ENCODE peak calls at places on chromosomes 1 and 21, in four cellular contexts. A is K562, W is GM12878, Z is GM12891. H is an unnamed sample.
A peak's percentile ranks its signal among the peaks of the same experiment; 100 is the strongest.

GRCh38 chr1:6028042-6028895 is 17.4 kb upstream of the KCNAB2 start:
- DNase-seq in A (no peak), W (no peak), Z (no peak), H (peak; percentile 94)

GRCh38 chr1:175725684-175726083 is 17.7 kb downstream of the TNR start:
- DNase-seq in A (peak; percentile 66), W (no peak), Z (no peak), H (no peak)

GRCh38 chr1:61050541-61051454 is 31.6 kb upstream of the NFIA start:
- DNase-seq in A (peak; percentile 69), W (no peak), Z (no peak), H (no peak)

GRCh38 chr1:29875557-29876028 is 639.3 kb downstream of the PTPRU start:
- DNase-seq in A (no peak), W (no peak), Z (no peak), H (no peak)

GRCh38 chr1:208880433-208881100 is 636.4 kb upstream of the PLXNA2 start:
- DNase-seq in A (no peak), W (no peak), Z (no peak), H (no peak)

GRCh38 chr1:17239420-17239819 is 9.5 kb upstream of the PADI3 start:
- DNase-seq in A (peak; percentile 75), W (peak; percentile 32), Z (peak; percentile 58), H (peak; percentile 81)

GRCh38 chr1:231139659-231140650 is 21.9 kb upstream of the TRIM67 start:
- DNase-seq in A (no peak), W (no peak), Z (no peak), H (no peak)

GRCh38 chr1:65773391-65773790 is 19.3 kb upstream of the PDE4B start:
- DNase-seq in A (no peak), W (no peak), Z (no peak), H (no peak)

GRCh38 chr1:164783778-164784555 is 225.0 kb downstream of the PBX1 start:
- DNase-seq in A (no peak), W (no peak), Z (no peak), H (no peak)

GRCh38 chr1:55930931-55931271 is 648.5 kb downstream of the PLPP3 start:
- DNase-seq in A (no peak), W (no peak), Z (no peak), H (no peak)

GRCh38 chr1:218345673-218346390 is 696 bp downstream of the TGFB2 start:
- DNase-seq in A (peak; percentile 63), W (no peak), Z (peak; percentile 42), H (peak; percentile 21)

GRCh38 chr1:94544706-94545490 is 3.3 kb upstream of the F3 start:
- DNase-seq in A (peak; percentile 14), W (no peak), Z (no peak), H (no peak)

GRCh38 chr1:165662186-165662585 is 31.2 kb downstream of the MGST3 start:
- DNase-seq in A (no peak), W (no peak), Z (no peak), H (no peak)

GRCh38 chr1:172948457-172948856 is 102.3 kb downstream of the TNFSF18 start:
- DNase-seq in A (no peak), W (no peak), Z (no peak), H (no peak)

GRCh38 chr1:6794164-6794563 is 8.9 kb downstream of the CAMTA1 start:
- DNase-seq in A (peak; percentile 36), W (no peak), Z (no peak), H (no peak)

GRCh38 chr1:23421752-23422312 is 2.7 kb downstream of the TCEA3 start:
- DNase-seq in A (peak; percentile 41), W (no peak), Z (no peak), H (no peak)

GRCh38 chr1:230167419-230167852 is 100.4 kb downstream of the GALNT2 start:
- DNase-seq in A (peak; percentile 84), W (peak; percentile 54), Z (no peak), H (no peak)

GRCh38 chr1:11057477-11057876 is 2.3 kb downstream of the SRM start:
- DNase-seq in A (no peak), W (no peak), Z (no peak), H (no peak)

GRCh38 chr1:178039826-178040380 is 54.0 kb upstream of the RASAL2 start:
- DNase-seq in A (no peak), W (no peak), Z (no peak), H (no peak)

GRCh38 chr1:67935560-67935959 is 102.3 kb upstream of the GNG12 start:
- DNase-seq in A (no peak), W (no peak), Z (no peak), H (no peak)

GRCh38 chr1:161044908-161045748 is 649 bp downstream of the USF1 start:
- DNase-seq in A (peak; percentile 75), W (peak; percentile 73), Z (no peak), H (peak; percentile 89)

GRCh38 chr1:219529116-219529515 is 83.8 kb downstream of the ZC3H11B start:
- DNase-seq in A (no peak), W (no peak), Z (no peak), H (no peak)

GRCh38 chr21:41965447-41966340 is 11.9 kb upstream of the C2CD2 start:
- DNase-seq in A (no peak), W (no peak), Z (no peak), H (no peak)

GRCh38 chr1:38151399-38151798 is 104.8 kb upstream of the POU3F1 start:
- DNase-seq in A (no peak), W (peak; percentile 35), Z (no peak), H (no peak)

GRCh38 chr1:2803086-2803930 is 1.8 kb upstream of the TTC34 start:
- DNase-seq in A (no peak), W (no peak), Z (no peak), H (no peak)

GRCh38 chr1:156821801-156822200 is 5.2 kb upstream of the SH2D2A start:
- DNase-seq in A (peak; percentile 39), W (no peak), Z (no peak), H (no peak)

GRCh38 chr1:113388017-113388620 is 2.2 kb upstream of the MAGI3 start:
- DNase-seq in A (no peak), W (no peak), Z (no peak), H (no peak)

GRCh38 chr1:110084226-110085078 is 14.0 kb upstream of the ALX3 start:
- DNase-seq in A (no peak), W (peak; percentile 27), Z (peak; percentile 49), H (no peak)

GRCh38 chr1:26044971-26045711 is 777 bp downstream of the SLC30A2 start:
- DNase-seq in A (peak; percentile 59), W (no peak), Z (no peak), H (no peak)

GRCh38 chr1:48619529-48619928 is 147.5 kb upstream of the SPATA6 start:
- DNase-seq in A (peak; percentile 18), W (no peak), Z (no peak), H (no peak)
- TF ChIP-seq SPI1 in A (no peak), W (no peak), Z (no peak), H (no peak)

GRCh38 chr1:62245201-62245600 is 50.6 kb downstream of the L1TD1 start:
- DNase-seq in A (no peak), W (no peak), Z (no peak), H (no peak)
- TF ChIP-seq SPI1 in A (no peak), W (no peak), Z (no peak), H (no peak)

GRCh38 chr1:211756471-211757020 is 74.0 kb downstream of the LPGAT1 start:
- DNase-seq in A (no peak), W (no peak), Z (no peak), H (no peak)
- TF ChIP-seq SPI1 in A (no peak), W (no peak), Z (no peak), H (no peak)

DNA sequence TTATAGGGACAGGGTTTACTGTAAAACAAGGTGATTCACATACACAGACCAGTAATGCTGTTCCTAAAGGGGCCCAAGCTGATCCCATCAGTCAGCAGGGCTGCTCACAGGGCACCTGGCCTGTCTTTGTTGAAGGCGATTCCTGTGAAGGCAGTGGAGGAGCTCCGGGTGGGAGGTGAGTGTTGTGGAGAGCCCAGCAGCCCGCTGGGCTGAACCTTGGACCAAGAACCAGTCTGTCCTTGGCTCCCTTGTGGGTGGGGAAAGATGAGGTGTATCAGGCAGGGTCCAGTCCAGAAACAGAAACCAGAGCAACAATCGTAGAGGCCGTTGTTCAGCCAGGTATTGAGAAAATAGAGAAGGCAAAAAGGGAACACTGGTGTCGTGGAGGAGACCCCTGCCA is 12.5 kb downstream of the PDXK start:
- DNase-seq in A (no peak), W (no peak), Z (no peak), H (no peak)
- TF ChIP-seq SPI1 in A (no peak), W (no peak), Z (no peak), H (no peak)

H was measured in HL-60.